ENCODE peak calls at places on chromosomes 5 and 9, in eight cellular contexts. A, H, R, D, O, L, E and B are unnamed samples.

GRCh38 chr5:75601996-75602395 is 9.3 kb upstream of the ANKDD1B start:
- DNase-seq in H (peak), L (no peak), E (no peak), A (no peak), D (peak), O (no peak), R (no peak), B (no peak)

GRCh38 chr9:127081250-127082185 is 40.9 kb downstream of the ANGPTL2 start:
- DNase-seq in D (no peak), H (no peak), O (no peak), R (no peak), E (no peak), L (no peak), A (no peak), B (no peak)

GRCh38 chr9:132023409-132024180 is 56.1 kb downstream of the MED27 start:
- DNase-seq in R (no peak), H (no peak), A (peak), L (no peak), D (no peak), O (no peak), E (no peak), B (no peak)

GRCh38 chr5:54760182-54760935 is 225.0 kb downstream of the ESM1 start:
- DNase-seq in R (no peak), H (no peak), A (no peak), O (no peak), D (no peak), E (no peak), L (no peak), B (no peak)

GRCh38 chr9:125971895-125972729 is 224.9 kb downstream of the PBX3 start:
- DNase-seq in H (no peak), A (no peak), O (no peak), D (no peak), L (no peak), R (no peak), E (no peak), B (no peak)

GRCh38 chr5:1127991-1128785 is 16.3 kb upstream of the SLC12A7 start:
- DNase-seq in E (peak), O (peak), H (no peak), D (no peak), R (no peak), A (peak), L (no peak), B (no peak)

GRCh38 chr5:919356-920000 is 26.8 kb downstream of the TRIP13 start:
- DNase-seq in D (no peak), H (peak), E (no peak), R (no peak), A (no peak), O (no peak), L (no peak), B (no peak)

GRCh38 chr5:134583821-134584220 is 48.8 kb downstream of the SAR1B start:
- DNase-seq in D (no peak), H (no peak), E (no peak), L (no peak), O (no peak), A (no peak), R (no peak), B (no peak)

GRCh38 chr5:176743136-176743827 is 67.1 kb upstream of the UNC5A start:
- DNase-seq in O (no peak), L (no peak), H (no peak), R (no peak), A (peak), E (no peak), D (no peak), B (no peak)

GRCh38 chr9:20618361-20618799 is 3.9 kb downstream of the MLLT3 start:
- DNase-seq in E (peak), H (peak), A (no peak), R (no peak), O (no peak), L (peak), D (no peak), B (no peak)

GRCh38 chr5:54756796-54757402 is 228.5 kb downstream of the ESM1 start:
- DNase-seq in R (no peak), A (no peak), H (no peak), E (no peak), O (no peak), D (no peak), L (no peak), B (no peak)

GRCh38 chr9:34521406-34522045 is 1.3 kb downstream of the ENHO start:
- DNase-seq in A (no peak), O (no peak), H (no peak), D (no peak), E (no peak), R (no peak), L (no peak), B (no peak)